ENCODE peak calls at places on chromosome 15, in eight cellular contexts. One of them, this sample, is unnamed.
A peak's percentile ranks its signal among the peaks of the same experiment; 100 is the strongest.

GRCh38 chr15:38660726-38661125 is 96.1 kb upstream of the RASGRP1 start:
- DNase-seq in amygdala: no peak
- DNase-seq in mucosa of descending colon: no peak
- DNase-seq in breast epithelium: no peak
- DNase-seq in NCI-H69: peak; percentile 6
- DNase-seq in fibroblast of the aortic adventitia: no peak
- DNase-seq in substantia nigra: no peak
- DNase-seq in mammary epithelial cell: no peak
- DNase-seq in this sample: no peak

GRCh38 chr15:77866186-77866585 is 211.3 kb downstream of the TBC1D2B start:
- DNase-seq in amygdala: no peak
- DNase-seq in mucosa of descending colon: no peak
- DNase-seq in breast epithelium: no peak
- DNase-seq in NCI-H69: no peak
- DNase-seq in fibroblast of the aortic adventitia: no peak
- DNase-seq in substantia nigra: no peak
- DNase-seq in mammary epithelial cell: no peak
- DNase-seq in this sample: no peak

GRCh38 chr15:70802629-70803028 is 39.3 kb upstream of the UACA start:
- DNase-seq in amygdala: no peak
- DNase-seq in mucosa of descending colon: no peak
- DNase-seq in breast epithelium: no peak
- DNase-seq in NCI-H69: no peak
- DNase-seq in fibroblast of the aortic adventitia: peak; percentile 63
- DNase-seq in substantia nigra: no peak
- DNase-seq in mammary epithelial cell: peak; percentile 56
- DNase-seq in this sample: peak; percentile 65

GRCh38 chr15:80404719-80405553 is 754 bp downstream of the ARNT2 start:
- DNase-seq in amygdala: peak; percentile 51
- DNase-seq in mucosa of descending colon: no peak
- DNase-seq in breast epithelium: no peak
- DNase-seq in NCI-H69: peak; percentile 30
- DNase-seq in fibroblast of the aortic adventitia: no peak
- DNase-seq in substantia nigra: peak; percentile 35
- DNase-seq in mammary epithelial cell: no peak
- DNase-seq in this sample: no peak

GRCh38 chr15:64653757-64654156 is 121.6 kb downstream of the RBPMS2 start:
- DNase-seq in amygdala: no peak
- DNase-seq in mucosa of descending colon: no peak
- DNase-seq in breast epithelium: no peak
- DNase-seq in NCI-H69: peak; percentile 41
- DNase-seq in fibroblast of the aortic adventitia: peak; percentile 57
- DNase-seq in substantia nigra: no peak
- DNase-seq in mammary epithelial cell: no peak
- DNase-seq in this sample: peak; percentile 54

GRCh38 chr15:29690765-29691475 is 131.3 kb downstream of the TJP1 start:
- DNase-seq in amygdala: no peak
- DNase-seq in mucosa of descending colon: no peak
- DNase-seq in breast epithelium: no peak
- DNase-seq in NCI-H69: peak; percentile 61
- DNase-seq in fibroblast of the aortic adventitia: peak; percentile 42
- DNase-seq in substantia nigra: no peak
- DNase-seq in mammary epithelial cell: peak; percentile 26
- DNase-seq in this sample: peak; percentile 17

GRCh38 chr15:29289179-29289578 is 19.6 kb upstream of the NSMCE3 start:
- DNase-seq in amygdala: no peak
- DNase-seq in mucosa of descending colon: no peak
- DNase-seq in breast epithelium: no peak
- DNase-seq in NCI-H69: no peak
- DNase-seq in fibroblast of the aortic adventitia: no peak
- DNase-seq in substantia nigra: no peak
- DNase-seq in mammary epithelial cell: no peak
- DNase-seq in this sample: no peak

GRCh38 chr15:85649372-85649771 is 145.4 kb downstream of the KLHL25 start:
- DNase-seq in amygdala: no peak
- DNase-seq in mucosa of descending colon: no peak
- DNase-seq in breast epithelium: no peak
- DNase-seq in NCI-H69: peak; percentile 1
- DNase-seq in fibroblast of the aortic adventitia: peak; percentile 76
- DNase-seq in substantia nigra: no peak
- DNase-seq in mammary epithelial cell: peak; percentile 47
- DNase-seq in this sample: peak; percentile 92

GRCh38 chr15:35013370-35013769 is 25.3 kb upstream of the ZNF770 start:
- DNase-seq in amygdala: no peak
- DNase-seq in mucosa of descending colon: no peak
- DNase-seq in breast epithelium: no peak
- DNase-seq in NCI-H69: no peak
- DNase-seq in fibroblast of the aortic adventitia: no peak
- DNase-seq in substantia nigra: no peak
- DNase-seq in mammary epithelial cell: no peak
- DNase-seq in this sample: peak; percentile 61

GRCh38 chr15:94287794-94288246 is 56.5 kb downstream of the MCTP2 start:
- DNase-seq in amygdala: no peak
- DNase-seq in mucosa of descending colon: no peak
- DNase-seq in breast epithelium: no peak
- DNase-seq in NCI-H69: no peak
- DNase-seq in fibroblast of the aortic adventitia: no peak
- DNase-seq in substantia nigra: no peak
- DNase-seq in mammary epithelial cell: no peak
- DNase-seq in this sample: no peak

GRCh38 chr15:68333775-68334470 is 56.4 kb downstream of the FEM1B start:
- DNase-seq in amygdala: no peak
- DNase-seq in mucosa of descending colon: peak; percentile 30
- DNase-seq in breast epithelium: no peak
- DNase-seq in NCI-H69: peak; percentile 60
- DNase-seq in fibroblast of the aortic adventitia: no peak
- DNase-seq in substantia nigra: no peak
- DNase-seq in mammary epithelial cell: no peak
- DNase-seq in this sample: peak; percentile 63

GRCh38 chr15:72198410-72199270 is 1.1 kb upstream of the GRAMD2A start:
- DNase-seq in amygdala: no peak
- DNase-seq in mucosa of descending colon: no peak
- DNase-seq in breast epithelium: peak; percentile 25
- DNase-seq in NCI-H69: peak; percentile 69
- DNase-seq in fibroblast of the aortic adventitia: no peak
- DNase-seq in substantia nigra: no peak
- DNase-seq in mammary epithelial cell: no peak
- DNase-seq in this sample: no peak

GRCh38 chr15:79007066-79007465 is 62.2 kb upstream of the CTSH start:
- DNase-seq in amygdala: no peak
- DNase-seq in mucosa of descending colon: peak; percentile 70
- DNase-seq in breast epithelium: no peak
- DNase-seq in NCI-H69: peak; percentile 10
- DNase-seq in fibroblast of the aortic adventitia: peak; percentile 59
- DNase-seq in substantia nigra: no peak
- DNase-seq in mammary epithelial cell: no peak
- DNase-seq in this sample: peak; percentile 66

GRCh38 chr15:43913941-43914340 is 87.1 kb downstream of the WDR76 start:
- DNase-seq in amygdala: no peak
- DNase-seq in mucosa of descending colon: no peak
- DNase-seq in breast epithelium: no peak
- DNase-seq in NCI-H69: no peak
- DNase-seq in fibroblast of the aortic adventitia: peak; percentile 69
- DNase-seq in substantia nigra: no peak
- DNase-seq in mammary epithelial cell: no peak
- DNase-seq in this sample: peak; percentile 35

GRCh38 chr15:22979699-22980188 is 424 bp downstream of the CYFIP1 start:
- DNase-seq in amygdala: no peak
- DNase-seq in mucosa of descending colon: peak; percentile 30
- DNase-seq in breast epithelium: no peak
- DNase-seq in NCI-H69: peak; percentile 66
- DNase-seq in fibroblast of the aortic adventitia: peak; percentile 49
- DNase-seq in substantia nigra: no peak
- DNase-seq in mammary epithelial cell: peak; percentile 39
- DNase-seq in this sample: peak; percentile 39

GRCh38 chr15:76973906-76974305 is 21.0 kb upstream of the PSTPIP1 start:
- DNase-seq in amygdala: no peak
- DNase-seq in mucosa of descending colon: no peak
- DNase-seq in breast epithelium: no peak
- DNase-seq in NCI-H69: no peak
- DNase-seq in fibroblast of the aortic adventitia: no peak
- DNase-seq in substantia nigra: no peak
- DNase-seq in mammary epithelial cell: no peak
- DNase-seq in this sample: no peak

GRCh38 chr15:82804575-82804949 is 1.3 kb downstream of the FSD2 start:
- DNase-seq in amygdala: no peak
- DNase-seq in mucosa of descending colon: no peak
- DNase-seq in breast epithelium: no peak
- DNase-seq in NCI-H69: no peak
- DNase-seq in fibroblast of the aortic adventitia: peak; percentile 34
- DNase-seq in substantia nigra: no peak
- DNase-seq in mammary epithelial cell: peak; percentile 54
- DNase-seq in this sample: peak; percentile 35

GRCh38 chr15:67836477-67836876 is 3.4 kb downstream of the RNU6-1 start:
- DNase-seq in amygdala: no peak
- DNase-seq in mucosa of descending colon: peak; percentile 74
- DNase-seq in breast epithelium: no peak
- DNase-seq in NCI-H69: peak; percentile 48
- DNase-seq in fibroblast of the aortic adventitia: peak; percentile 63
- DNase-seq in substantia nigra: no peak
- DNase-seq in mammary epithelial cell: no peak
- DNase-seq in this sample: peak; percentile 56

GRCh38 chr15:80779658-80780415 is 667 bp downstream of the CEMIP start:
- DNase-seq in amygdala: no peak
- DNase-seq in mucosa of descending colon: no peak
- DNase-seq in breast epithelium: no peak
- DNase-seq in NCI-H69: peak; percentile 85
- DNase-seq in fibroblast of the aortic adventitia: peak; percentile 49
- DNase-seq in substantia nigra: no peak
- DNase-seq in mammary epithelial cell: peak; percentile 67
- DNase-seq in this sample: peak; percentile 50

GRCh38 chr15:33871911-33872760 is 96.2 kb upstream of the CHRM5 start:
- DNase-seq in amygdala: no peak
- DNase-seq in mucosa of descending colon: no peak
- DNase-seq in breast epithelium: no peak
- DNase-seq in NCI-H69: no peak
- DNase-seq in fibroblast of the aortic adventitia: peak; percentile 53
- DNase-seq in substantia nigra: no peak
- DNase-seq in mammary epithelial cell: no peak
- DNase-seq in this sample: peak; percentile 40

GRCh38 chr15:84598993-84599392 is 1.8 kb upstream of the ZSCAN2 start:
- DNase-seq in amygdala: no peak
- DNase-seq in mucosa of descending colon: peak; percentile 40
- DNase-seq in breast epithelium: no peak
- DNase-seq in NCI-H69: peak; percentile 45
- DNase-seq in fibroblast of the aortic adventitia: peak; percentile 68
- DNase-seq in substantia nigra: peak; percentile 7
- DNase-seq in mammary epithelial cell: no peak
- DNase-seq in this sample: peak; percentile 73

GRCh38 chr15:66004618-66005262 is 135.4 kb downstream of the RAB11A start:
- DNase-seq in amygdala: no peak
- DNase-seq in mucosa of descending colon: peak; percentile 62
- DNase-seq in breast epithelium: no peak
- DNase-seq in NCI-H69: no peak
- DNase-seq in fibroblast of the aortic adventitia: peak; percentile 50
- DNase-seq in substantia nigra: no peak
- DNase-seq in mammary epithelial cell: peak; percentile 19
- DNase-seq in this sample: peak; percentile 46

GRCh38 chr15:58526647-58527192 is 94.9 kb downstream of the LIPC start:
- DNase-seq in amygdala: no peak
- DNase-seq in mucosa of descending colon: no peak
- DNase-seq in breast epithelium: no peak
- DNase-seq in NCI-H69: no peak
- DNase-seq in fibroblast of the aortic adventitia: no peak
- DNase-seq in substantia nigra: no peak
- DNase-seq in mammary epithelial cell: no peak
- DNase-seq in this sample: no peak

GRCh38 chr15:55654541-55654940 is 66.4 kb upstream of the PYGO1 start:
- DNase-seq in amygdala: no peak
- DNase-seq in mucosa of descending colon: no peak
- DNase-seq in breast epithelium: no peak
- DNase-seq in NCI-H69: peak; percentile 52
- DNase-seq in fibroblast of the aortic adventitia: peak; percentile 39
- DNase-seq in substantia nigra: no peak
- DNase-seq in mammary epithelial cell: no peak
- DNase-seq in this sample: peak; percentile 9

This sample was measured in cardiac fibroblast.